ENCODE peak calls at places on chromosomes 3 and 15, in six cellular contexts. One of them, this sample, is unnamed.

GRCh38 chr3:70247955-70248354 is 64.5 kb downstream of the MDFIC2 start:
- DNase-seq in cardiac muscle cell: no peak
- DNase-seq in ovary: no peak
- DNase-seq in adipocyte: no peak
- DNase-seq in tibial nerve: no peak
- DNase-seq in left lung: no peak
- DNase-seq in this sample: no peak

GRCh38 chr3:125302932-125303331 is 72.2 kb downstream of the ZNF148 start:
- DNase-seq in left lung: no peak
- DNase-seq in adipocyte: peak; percentile 8
- DNase-seq in ovary: no peak
- DNase-seq in tibial nerve: no peak
- DNase-seq in cardiac muscle cell: no peak
- DNase-seq in this sample: no peak

GRCh38 chr15:74265046-74265639 is 29.0 kb downstream of the CCDC33 start:
- DNase-seq in tibial nerve: no peak
- DNase-seq in cardiac muscle cell: peak; percentile 53
- DNase-seq in ovary: no peak
- DNase-seq in adipocyte: peak; percentile 42
- DNase-seq in left lung: no peak
- DNase-seq in this sample: no peak

GRCh38 chr15:60362318-60363023 is 35.3 kb downstream of the ANXA2 start:
- DNase-seq in left lung: no peak
- DNase-seq in cardiac muscle cell: peak; percentile 53
- DNase-seq in ovary: no peak
- DNase-seq in tibial nerve: no peak
- DNase-seq in adipocyte: peak; percentile 85
- DNase-seq in this sample: no peak

GRCh38 chr3:77102916-77103769 is 63.2 kb downstream of the ROBO2 start:
- DNase-seq in ovary: no peak
- DNase-seq in adipocyte: peak; percentile 66
- DNase-seq in tibial nerve: no peak
- DNase-seq in left lung: no peak
- DNase-seq in cardiac muscle cell: no peak
- DNase-seq in this sample: no peak

GRCh38 chr3:160857476-160857875 is 101.4 kb downstream of the PPM1L start:
- DNase-seq in cardiac muscle cell: no peak
- DNase-seq in adipocyte: no peak
- DNase-seq in left lung: no peak
- DNase-seq in tibial nerve: no peak
- DNase-seq in ovary: no peak
- DNase-seq in this sample: no peak

GRCh38 chr3:129166579-129167332 is 5.9 kb upstream of the ISY1 start:
- DNase-seq in cardiac muscle cell: no peak
- DNase-seq in tibial nerve: no peak
- DNase-seq in left lung: no peak
- DNase-seq in adipocyte: no peak
- DNase-seq in ovary: no peak
- DNase-seq in this sample: no peak

GRCh38 chr3:126358038-126358815 is 1.0 kb upstream of the KLF15 start:
- DNase-seq in adipocyte: peak; percentile 11
- DNase-seq in cardiac muscle cell: peak; percentile 40
- DNase-seq in ovary: no peak
- DNase-seq in tibial nerve: no peak
- DNase-seq in left lung: peak; percentile 54
- DNase-seq in this sample: no peak

GRCh38 chr3:81463761-81464160 is 297.7 kb downstream of the GBE1 start:
- DNase-seq in cardiac muscle cell: no peak
- DNase-seq in left lung: no peak
- DNase-seq in tibial nerve: no peak
- DNase-seq in ovary: no peak
- DNase-seq in adipocyte: peak; percentile 62
- DNase-seq in this sample: no peak

GRCh38 chr3:24272875-24273274 is 221.8 kb downstream of the THRB start:
- DNase-seq in left lung: no peak
- DNase-seq in ovary: no peak
- DNase-seq in tibial nerve: no peak
- DNase-seq in adipocyte: no peak
- DNase-seq in cardiac muscle cell: no peak
- DNase-seq in this sample: no peak

GRCh38 chr3:169085827-169086226 is 577.7 kb downstream of the MECOM start:
- DNase-seq in cardiac muscle cell: peak; percentile 96
- DNase-seq in left lung: no peak
- DNase-seq in adipocyte: peak; percentile 96
- DNase-seq in tibial nerve: no peak
- DNase-seq in ovary: no peak
- DNase-seq in this sample: no peak

GRCh38 chr3:31495971-31496370 is 36.8 kb upstream of the STT3B start:
- DNase-seq in left lung: no peak
- DNase-seq in adipocyte: no peak
- DNase-seq in ovary: no peak
- DNase-seq in tibial nerve: no peak
- DNase-seq in cardiac muscle cell: peak; percentile 22
- DNase-seq in this sample: no peak

GRCh38 chr3:127392146-127392470 is 104.3 kb upstream of the PRR20G start:
- DNase-seq in left lung: no peak
- DNase-seq in adipocyte: no peak
- DNase-seq in cardiac muscle cell: no peak
- DNase-seq in tibial nerve: no peak
- DNase-seq in ovary: no peak
- DNase-seq in this sample: no peak

GRCh38 chr3:30232142-30232541 is 374.3 kb upstream of the TGFBR2 start:
- DNase-seq in adipocyte: no peak
- DNase-seq in ovary: no peak
- DNase-seq in left lung: no peak
- DNase-seq in cardiac muscle cell: peak; percentile 93
- DNase-seq in tibial nerve: peak; percentile 38
- DNase-seq in this sample: no peak

GRCh38 chr3:126487151-126487771 is 11.6 kb upstream of the ZXDC start:
- DNase-seq in cardiac muscle cell: peak; percentile 21
- DNase-seq in left lung: no peak
- DNase-seq in ovary: no peak
- DNase-seq in tibial nerve: no peak
- DNase-seq in adipocyte: peak; percentile 21
- DNase-seq in this sample: no peak

GRCh38 chr15:43249699-43250203 is 17.0 kb downstream of the TGM5 start:
- DNase-seq in tibial nerve: no peak
- DNase-seq in cardiac muscle cell: peak; percentile 75
- DNase-seq in left lung: no peak
- DNase-seq in adipocyte: peak; percentile 11
- DNase-seq in ovary: no peak
- DNase-seq in this sample: no peak

GRCh38 chr3:25662921-25663320 is 1.8 kb downstream of the TOP2B start:
- DNase-seq in tibial nerve: no peak
- DNase-seq in left lung: no peak
- DNase-seq in adipocyte: peak; percentile 55
- DNase-seq in cardiac muscle cell: peak; percentile 17
- DNase-seq in ovary: no peak
- DNase-seq in this sample: no peak

GRCh38 chr3:190424478-190425439 is 24.9 kb downstream of the TMEM207 start:
- DNase-seq in cardiac muscle cell: peak; percentile 81
- DNase-seq in left lung: peak; percentile 36
- DNase-seq in ovary: peak; percentile 65
- DNase-seq in tibial nerve: peak; percentile 23
- DNase-seq in adipocyte: peak; percentile 85
- DNase-seq in this sample: peak; percentile 1

GRCh38 chr3:54321515-54321914 is 199.2 kb downstream of the CACNA2D3 start:
- DNase-seq in cardiac muscle cell: no peak
- DNase-seq in ovary: no peak
- DNase-seq in tibial nerve: no peak
- DNase-seq in left lung: no peak
- DNase-seq in adipocyte: no peak
- DNase-seq in this sample: no peak

GRCh38 chr15:31464216-31465082 is 137.8 kb downstream of the KLF13 start:
- DNase-seq in adipocyte: no peak
- DNase-seq in left lung: no peak
- DNase-seq in tibial nerve: no peak
- DNase-seq in cardiac muscle cell: no peak
- DNase-seq in ovary: no peak
- DNase-seq in this sample: no peak

GRCh38 chr3:185693985-185694675 is 108.0 kb downstream of the SENP2 start:
- DNase-seq in tibial nerve: no peak
- DNase-seq in ovary: no peak
- DNase-seq in left lung: no peak
- DNase-seq in cardiac muscle cell: no peak
- DNase-seq in adipocyte: no peak
- DNase-seq in this sample: no peak

GRCh38 chr3:116378077-116378476 is 67.2 kb downstream of the LSAMP start:
- DNase-seq in tibial nerve: no peak
- DNase-seq in adipocyte: no peak
- DNase-seq in ovary: no peak
- DNase-seq in cardiac muscle cell: no peak
- DNase-seq in left lung: no peak
- DNase-seq in this sample: no peak

DNA sequence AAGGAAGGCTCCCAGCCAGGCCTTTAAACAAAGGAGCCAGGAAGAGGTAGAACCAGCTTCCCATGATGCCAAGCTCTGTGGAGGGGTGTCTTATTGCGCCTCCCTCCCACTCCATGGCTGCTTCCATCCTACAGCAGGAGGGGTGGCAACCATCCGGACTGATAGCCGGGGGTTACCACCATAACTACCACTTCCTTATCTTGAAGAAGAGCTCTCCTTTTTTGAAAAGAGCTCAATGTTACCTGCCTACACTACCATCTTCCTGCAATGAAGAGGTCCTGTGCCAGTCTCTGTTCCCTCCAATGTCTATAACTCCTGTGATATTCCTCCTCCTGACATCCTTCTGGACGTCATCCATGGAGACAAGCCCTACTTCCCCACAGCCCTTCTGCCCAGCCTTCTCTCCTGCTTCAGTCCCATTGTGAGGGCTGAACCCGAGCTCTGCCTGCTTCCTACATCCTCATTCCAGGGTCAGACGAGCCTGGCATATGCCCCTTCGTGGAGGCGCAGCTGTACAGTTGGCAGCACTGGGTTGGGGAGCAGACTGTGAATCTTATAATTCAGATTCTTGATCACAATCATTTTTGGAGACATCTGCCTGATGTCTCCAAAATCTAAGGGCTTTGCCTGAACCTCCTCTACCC is 8.5 kb downstream of the CCDC9B start:
- DNase-seq in left lung: no peak
- DNase-seq in cardiac muscle cell: no peak
- DNase-seq in tibial nerve: no peak
- DNase-seq in ovary: no peak
- DNase-seq in adipocyte: no peak
- DNase-seq in this sample: no peak
- H3K4me1 ChIP-seq in left lung: peaks cover 22% of the 10 kb centered on the region
- H3K4me1 ChIP-seq in cardiac muscle cell: peaks cover 73% of the 10 kb centered on the region
- H3K4me1 ChIP-seq in tibial nerve: peaks cover 66% of the 10 kb centered on the region
- H3K4me1 ChIP-seq in ovary: peaks cover 12% of the 10 kb centered on the region
- H3K4me1 ChIP-seq in adipocyte: peaks cover 63% of the 10 kb centered on the region
- H3K4me1 ChIP-seq in this sample: peaks cover 4% of the 10 kb centered on the region

DNA sequence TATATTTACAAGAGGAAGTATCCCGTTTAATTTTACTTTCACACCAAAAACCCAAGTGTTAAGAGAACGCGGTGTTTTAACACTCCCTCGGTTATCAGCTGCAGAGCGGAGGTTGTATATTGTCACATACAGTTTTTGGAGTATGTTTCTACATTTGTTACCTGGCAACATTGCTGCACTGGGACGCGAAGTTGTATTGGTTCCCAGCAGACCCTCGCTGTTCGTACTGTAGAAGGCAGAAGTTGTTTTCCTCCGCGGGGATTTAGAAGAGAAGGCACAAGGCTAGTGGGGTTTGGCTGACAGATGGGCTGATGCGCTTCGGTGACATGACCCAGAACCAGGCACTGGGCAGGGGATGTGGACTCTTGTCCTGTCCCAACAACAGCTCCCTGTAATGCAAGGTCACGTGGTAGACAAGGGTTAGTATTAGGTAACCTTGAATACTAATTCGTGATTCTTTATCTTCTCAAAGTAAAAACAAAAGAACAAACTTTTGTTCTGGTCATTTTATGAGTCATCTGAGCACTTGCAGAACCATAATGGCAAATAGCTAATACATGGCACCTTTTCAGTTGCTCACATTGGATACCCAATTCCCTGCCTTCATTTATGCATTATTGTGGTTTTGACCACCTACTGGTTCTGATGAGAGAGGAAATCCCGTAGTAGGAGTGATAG is 230.4 kb upstream of the BHLHE40 start:
- DNase-seq in cardiac muscle cell: no peak
- DNase-seq in ovary: no peak
- DNase-seq in tibial nerve: no peak
- DNase-seq in adipocyte: no peak
- DNase-seq in left lung: no peak
- DNase-seq in this sample: no peak
- H3K4me1 ChIP-seq in cardiac muscle cell: peaks cover 22% of the 10 kb centered on the region
- H3K4me1 ChIP-seq in ovary: peaks cover 19% of the 10 kb centered on the region
- H3K4me1 ChIP-seq in tibial nerve: peaks cover 19% of the 10 kb centered on the region
- H3K4me1 ChIP-seq in adipocyte: peaks cover 15% of the 10 kb centered on the region
- H3K4me1 ChIP-seq in left lung: peaks cover 17% of the 10 kb centered on the region
- H3K4me1 ChIP-seq in this sample: peaks cover 17% of the 10 kb centered on the region

DNA sequence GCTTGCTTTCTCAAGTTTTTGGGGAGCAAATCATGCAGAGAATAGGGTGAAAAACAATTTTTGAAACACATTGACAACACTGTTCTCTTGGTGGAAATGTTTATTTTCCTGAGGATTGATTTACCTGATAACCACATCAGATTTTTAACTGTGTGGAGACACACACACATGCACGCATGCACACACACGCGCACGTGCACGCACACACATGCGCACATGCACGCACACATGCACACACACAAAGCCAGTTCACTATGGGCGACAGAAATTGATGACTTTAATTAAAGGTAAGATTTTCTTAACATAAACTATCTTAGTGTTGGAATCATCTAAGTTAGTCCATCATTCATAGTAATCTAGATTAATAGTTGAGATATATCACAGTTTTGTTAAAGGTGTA is 15.3 kb downstream of the LMLN start:
- DNase-seq in left lung: no peak
- DNase-seq in adipocyte: no peak
- DNase-seq in tibial nerve: no peak
- DNase-seq in ovary: no peak
- DNase-seq in cardiac muscle cell: no peak
- DNase-seq in this sample: no peak
- H3K4me1 ChIP-seq in left lung: no peaks in the 10 kb centered on the region
- H3K4me1 ChIP-seq in adipocyte: no peaks in the 10 kb centered on the region
- H3K4me1 ChIP-seq in tibial nerve: no peaks in the 10 kb centered on the region
- H3K4me1 ChIP-seq in ovary: no peaks in the 10 kb centered on the region
- H3K4me1 ChIP-seq in cardiac muscle cell: no peaks in the 10 kb centered on the region
- H3K4me1 ChIP-seq in this sample: no peaks in the 10 kb centered on the region

DNA sequence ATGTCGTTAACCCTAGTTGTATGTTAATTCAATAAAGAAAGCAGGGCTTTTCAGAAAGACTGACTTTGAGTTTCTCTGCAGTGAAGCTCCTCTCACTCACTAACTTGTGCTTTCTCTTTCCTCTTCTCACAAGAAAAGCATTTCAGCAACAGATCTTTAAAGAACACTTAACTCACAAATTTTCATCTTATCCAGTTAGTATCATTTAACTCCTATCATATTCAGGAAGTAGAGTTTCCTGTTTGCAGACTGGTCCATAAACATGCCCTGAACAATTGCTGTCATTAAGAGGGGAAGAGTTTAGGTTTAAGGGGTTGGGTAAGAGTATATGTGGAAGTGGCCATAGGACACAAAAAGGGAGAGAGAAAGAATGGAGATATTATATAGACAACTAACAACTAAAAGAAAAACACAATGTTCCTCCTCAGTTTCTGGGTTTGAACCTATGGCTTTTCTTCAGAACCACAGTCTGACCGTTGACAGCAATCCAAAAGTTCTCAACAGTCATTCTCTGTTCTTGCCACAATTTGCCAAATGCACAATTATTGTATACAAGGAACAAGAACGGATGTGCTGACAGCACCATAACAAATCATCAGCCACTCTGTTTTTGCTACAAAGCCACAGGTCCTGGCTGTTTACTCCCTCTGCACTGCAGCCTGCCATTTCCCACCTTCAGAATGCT is 63.9 kb downstream of the CHAC1 start:
- DNase-seq in ovary: no peak
- DNase-seq in left lung: no peak
- DNase-seq in cardiac muscle cell: peak; percentile 33
- DNase-seq in adipocyte: no peak
- DNase-seq in tibial nerve: no peak
- DNase-seq in this sample: no peak
- H3K4me1 ChIP-seq in ovary: no peaks in the 10 kb centered on the region
- H3K4me1 ChIP-seq in left lung: peaks cover 29% of the 10 kb centered on the region
- H3K4me1 ChIP-seq in cardiac muscle cell: peaks cover 4% of the 10 kb centered on the region
- H3K4me1 ChIP-seq in adipocyte: peaks cover 40% of the 10 kb centered on the region
- H3K4me1 ChIP-seq in tibial nerve: peaks cover 17% of the 10 kb centered on the region
- H3K4me1 ChIP-seq in this sample: peaks cover 3% of the 10 kb centered on the region